ENCODE peak calls at places on chromosomes 5 and 9, in nine cellular contexts. P is fibroblast of lung; Z is tibial artery; K is upper lobe of left lung; Y is CD8-positive, alpha-beta memory T cell; T is body of pancreas; F is DND-41; C is left ventricle myocardium inferior; V is IMR-90. S is an unnamed sample.

GRCh38 chr9:79046401-79046800 is 525.4 kb upstream of the TLE4 start:
- DNase-seq in P (peak; percentile 19), Z (no peak), K (no peak), Y (no peak), T (no peak), F (no peak), C (no peak), V (peak; percentile 34), S (no peak)

GRCh38 chr5:167050568-167051214 is 1240.8 kb upstream of the WWC1 start:
- DNase-seq in P (peak; percentile 8), Z (no peak), K (no peak), Y (no peak), T (no peak), F (no peak), C (no peak), V (no peak), S (no peak)

GRCh38 chr5:99900302-99900811 is 634.8 kb upstream of the FAM174A start:
- DNase-seq in P (peak; percentile 81), Z (no peak), K (no peak), Y (no peak), T (no peak), F (no peak), C (no peak), V (no peak), S (no peak)

GRCh38 chr5:154271466-154271865 is 80.9 kb downstream of the GALNT10 start:
- DNase-seq in P (no peak), Z (no peak), K (no peak), Y (no peak), T (no peak), F (no peak), C (no peak), V (no peak), S (no peak)

GRCh38 chr5:68534131-68534940 is 318.8 kb downstream of the PIK3R1 start:
- DNase-seq in P (peak; percentile 56), Z (no peak), K (peak; percentile 45), Y (no peak), T (peak; percentile 19), F (no peak), C (peak; percentile 25), V (no peak), S (no peak)

GRCh38 chr5:134139891-134140469 is 25.5 kb downstream of the TCF7 start:
- DNase-seq in P (no peak), Z (peak; percentile 5), K (no peak), Y (no peak), T (peak; percentile 6), F (peak; percentile 2), C (peak; percentile 13), V (no peak), S (no peak)

GRCh38 chr5:54851449-54851848 is 133.9 kb downstream of the ESM1 start:
- DNase-seq in P (no peak), Z (no peak), K (no peak), Y (no peak), T (no peak), F (no peak), C (no peak), V (no peak), S (no peak)

GRCh38 chr5:110063640-110064592 is 374.2 kb downstream of the MAN2A1 start:
- DNase-seq in P (peak; percentile 68), Z (no peak), K (no peak), Y (no peak), T (no peak), F (no peak), C (no peak), V (no peak), S (no peak)

GRCh38 chr5:60184599-60184998 is 291.1 kb upstream of the PDE4D start:
- DNase-seq in P (peak; percentile 63), Z (no peak), K (no peak), Y (no peak), T (no peak), F (no peak), C (no peak), V (no peak), S (no peak)

GRCh38 chr5:77316871-77317661 is 106.6 kb downstream of the PDE8B start:
- DNase-seq in P (no peak), Z (no peak), K (no peak), Y (no peak), T (no peak), F (no peak), C (no peak), V (peak; percentile 25), S (no peak)

GRCh38 chr9:70411141-70411929 is 3.1 kb downstream of the KLF9 start:
- DNase-seq in P (peak; percentile 78), Z (peak; percentile 79), K (no peak), Y (peak; percentile 46), T (peak; percentile 73), F (no peak), C (peak; percentile 64), V (peak; percentile 75), S (peak; percentile 72)

GRCh38 chr5:58787982-58788381 is 205.1 kb downstream of the RAB3C start:
- DNase-seq in P (no peak), Z (no peak), K (no peak), Y (no peak), T (no peak), F (no peak), C (no peak), V (no peak), S (no peak)

GRCh38 chr5:1654786-1655495 is 131.2 kb upstream of the LPCAT1 start:
- DNase-seq in P (no peak), Z (no peak), K (peak; percentile 28), Y (no peak), T (no peak), F (no peak), C (peak; percentile 9), V (no peak), S (no peak)

GRCh38 chr9:126643945-126644527 is 30.3 kb downstream of the LMX1B start:
- DNase-seq in P (no peak), Z (no peak), K (peak; percentile 56), Y (no peak), T (peak; percentile 47), F (no peak), C (no peak), V (no peak), S (no peak)

GRCh38 chr9:126647585-126648110 is 33.9 kb downstream of the LMX1B start:
- DNase-seq in P (no peak), Z (no peak), K (no peak), Y (no peak), T (no peak), F (no peak), C (no peak), V (no peak), S (no peak)

GRCh38 chr9:126642839-126643238 is 29.1 kb downstream of the LMX1B start:
- DNase-seq in P (no peak), Z (no peak), K (no peak), Y (no peak), T (no peak), F (no peak), C (no peak), V (no peak), S (no peak)

GRCh38 chr9:126649477-126649876 is 35.7 kb downstream of the LMX1B start:
- DNase-seq in P (no peak), Z (no peak), K (no peak), Y (no peak), T (no peak), F (no peak), C (no peak), V (no peak), S (no peak)

GRCh38 chr9:126646162-126646561 is 32.4 kb downstream of the LMX1B start:
- DNase-seq in P (no peak), Z (no peak), K (no peak), Y (no peak), T (no peak), F (no peak), C (no peak), V (no peak), S (no peak)
- H3K27me3 ChIP-seq in P (peaks cover 61% of the 10 kb centered on the region), Z (no peaks in the 10 kb centered on the region), K (no peaks in the 10 kb centered on the region), Y (peaks cover 16% of the 10 kb centered on the region), T (no peaks in the 10 kb centered on the region), F (peaks cover 40% of the 10 kb centered on the region), C (peaks cover 99% of the 10 kb centered on the region), V (peaks cover 97% of the 10 kb centered on the region), S (no peaks in the 10 kb centered on the region)

GRCh38 chr9:122102156-122102555 is 9.0 kb upstream of the TTLL11 start:
- DNase-seq in P (no peak), Z (no peak), K (no peak), Y (no peak), T (no peak), F (no peak), C (no peak), V (no peak), S (no peak)
- H3K27me3 ChIP-seq in P (peaks cover 5% of the 10 kb centered on the region), Z (no peaks in the 10 kb centered on the region), K (no peaks in the 10 kb centered on the region), Y (no peaks in the 10 kb centered on the region), T (no peaks in the 10 kb centered on the region), F (no peaks in the 10 kb centered on the region), C (no peaks in the 10 kb centered on the region), V (peaks cover 3% of the 10 kb centered on the region), S (no peaks in the 10 kb centered on the region)

GRCh38 chr5:171813270-171813669 is 27.7 kb downstream of the SMIM23 start:
- DNase-seq in P (no peak), Z (no peak), K (no peak), Y (no peak), T (no peak), F (no peak), C (no peak), V (no peak), S (no peak)

GRCh38 chr5:171813813-171814212 is 28.2 kb downstream of the SMIM23 start:
- DNase-seq in P (no peak), Z (no peak), K (no peak), Y (no peak), T (no peak), F (no peak), C (no peak), V (no peak), S (no peak)

GRCh38 chr5:171821286-171821685 is 35.7 kb downstream of the SMIM23 start:
- DNase-seq in P (no peak), Z (no peak), K (no peak), Y (no peak), T (no peak), F (no peak), C (no peak), V (no peak), S (no peak)

GRCh38 chr5:171820561-171820960 is 34.9 kb downstream of the SMIM23 start:
- DNase-seq in P (no peak), Z (no peak), K (no peak), Y (no peak), T (no peak), F (no peak), C (no peak), V (no peak), S (no peak)

GRCh38 chr5:171816666-171817065 is 31.0 kb downstream of the SMIM23 start:
- DNase-seq in P (no peak), Z (no peak), K (no peak), Y (no peak), T (no peak), F (no peak), C (no peak), V (no peak), S (no peak)
- H3K27me3 ChIP-seq in P (peaks cover 13% of the 10 kb centered on the region), Z (no peaks in the 10 kb centered on the region), K (no peaks in the 10 kb centered on the region), Y (no peaks in the 10 kb centered on the region), T (no peaks in the 10 kb centered on the region), F (peaks cover 11% of the 10 kb centered on the region), C (no peaks in the 10 kb centered on the region), V (peaks cover 23% of the 10 kb centered on the region), S (no peaks in the 10 kb centered on the region)

DNA sequence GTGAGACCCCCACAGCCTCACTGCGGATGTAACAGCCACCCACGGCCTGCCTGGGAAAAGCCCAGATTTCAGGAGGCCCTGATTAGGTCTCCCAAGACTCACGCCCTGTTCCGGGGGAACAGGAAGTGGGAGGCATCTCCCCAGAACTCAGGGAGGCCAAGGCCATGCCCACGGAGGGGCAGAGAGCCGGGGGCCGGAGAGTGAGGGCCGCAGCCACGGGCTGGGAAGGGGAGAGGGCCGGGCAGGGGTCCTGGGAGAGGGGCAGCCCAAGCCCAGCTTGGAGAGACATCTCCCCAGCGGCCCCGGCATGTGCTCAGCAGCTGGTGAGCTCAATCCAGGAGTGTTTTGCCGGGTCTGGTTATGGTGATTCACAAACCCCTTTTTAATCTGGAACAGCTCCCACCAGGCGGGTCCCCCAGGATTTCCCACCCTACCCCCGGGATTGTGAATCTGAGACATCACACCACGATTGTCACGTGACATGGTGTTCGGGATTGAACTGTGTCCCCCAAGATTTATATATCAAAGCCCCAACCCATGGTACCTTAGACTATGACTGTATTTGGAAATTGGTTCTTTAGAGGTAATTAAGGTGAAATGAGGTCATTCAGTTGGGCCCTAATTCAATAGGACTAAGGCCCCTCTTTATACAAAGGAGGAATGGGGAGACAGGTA is 26.6 kb downstream of the KCNT1 start:
- DNase-seq in P (no peak), Z (no peak), K (peak; percentile 64), Y (no peak), T (no peak), F (no peak), C (no peak), V (no peak), S (no peak)
- H3K27me3 ChIP-seq in P (no peaks in the 10 kb centered on the region), Z (no peaks in the 10 kb centered on the region), K (no peaks in the 10 kb centered on the region), Y (no peaks in the 10 kb centered on the region), T (no peaks in the 10 kb centered on the region), F (no peaks in the 10 kb centered on the region), C (peaks cover 22% of the 10 kb centered on the region), V (peaks cover 8% of the 10 kb centered on the region), S (no peaks in the 10 kb centered on the region)